ENCODE peak calls at places on chromosomes 16 and 17, in nine cellular contexts. H is fibroblast of mammary gland; T is BE2C; I is CD8-positive, alpha-beta T cell; O is heart right ventricle; N is lung; W is fibroblast of lung; U is GM20000; C is ovary. R is an unnamed sample.

GRCh38 chr17:48930435-48930873 is 14.2 kb downstream of the SNF8 start:
- DNase-seq in H (no peak), T (peak; percentile 39), I (no peak), O (no peak), N (no peak), W (no peak), U (no peak), C (no peak), R (no peak)

GRCh38 chr17:69898606-69899005 is 176.4 kb upstream of the KCNJ16 start:
- DNase-seq in H (peak; percentile 64), T (no peak), I (no peak), O (no peak), N (no peak), W (no peak), U (no peak), C (no peak), R (no peak)

GRCh38 chr16:9151597-9151996 is 60.2 kb downstream of the HAPSTR1 start:
- DNase-seq in H (peak; percentile 21), T (no peak), I (no peak), O (no peak), N (no peak), W (peak; percentile 14), U (no peak), C (no peak), R (no peak)

GRCh38 chr16:79599256-79599836 is 1.2 kb downstream of the MAF start:
- DNase-seq in H (no peak), T (no peak), I (peak; percentile 1), O (peak; percentile 11), N (no peak), W (peak; percentile 38), U (peak; percentile 55), C (peak; percentile 68), R (peak; percentile 36)

GRCh38 chr17:75525806-75526554 is 483 bp downstream of the LLGL2 start:
- DNase-seq in H (no peak), T (no peak), I (no peak), O (no peak), N (peak; percentile 48), W (no peak), U (no peak), C (peak; percentile 57), R (no peak)

GRCh38 chr16:81136331-81137011 is 40.3 kb upstream of the GCSH start:
- DNase-seq in H (no peak), T (no peak), I (no peak), O (no peak), N (no peak), W (no peak), U (no peak), C (peak; percentile 37), R (no peak)

GRCh38 chr17:18251204-18251603 is 7.3 kb downstream of the FLII start:
- DNase-seq in H (no peak), T (no peak), I (no peak), O (no peak), N (no peak), W (no peak), U (no peak), C (peak; percentile 36), R (no peak)

GRCh38 chr17:35898283-35899070 is 18.3 kb upstream of the CCL5 start:
- DNase-seq in H (no peak), T (no peak), I (no peak), O (peak; percentile 9), N (peak; percentile 39), W (no peak), U (no peak), C (no peak), R (no peak)

GRCh38 chr16:11499295-11500089 is 87.2 kb downstream of the LITAF start:
- DNase-seq in H (no peak), T (peak; percentile 33), I (no peak), O (no peak), N (no peak), W (no peak), U (no peak), C (no peak), R (no peak)

GRCh38 chr16:11500720-11501346 is 85.9 kb downstream of the LITAF start:
- DNase-seq in H (no peak), T (no peak), I (no peak), O (no peak), N (no peak), W (no peak), U (no peak), C (no peak), R (no peak)

GRCh38 chr16:11503566-11503965 is 83.2 kb downstream of the LITAF start:
- DNase-seq in H (no peak), T (no peak), I (no peak), O (no peak), N (no peak), W (no peak), U (no peak), C (no peak), R (no peak)

GRCh38 chr16:11502239-11502638 is 84.5 kb downstream of the LITAF start:
- DNase-seq in H (no peak), T (no peak), I (no peak), O (no peak), N (no peak), W (no peak), U (no peak), C (no peak), R (no peak)

DNA sequence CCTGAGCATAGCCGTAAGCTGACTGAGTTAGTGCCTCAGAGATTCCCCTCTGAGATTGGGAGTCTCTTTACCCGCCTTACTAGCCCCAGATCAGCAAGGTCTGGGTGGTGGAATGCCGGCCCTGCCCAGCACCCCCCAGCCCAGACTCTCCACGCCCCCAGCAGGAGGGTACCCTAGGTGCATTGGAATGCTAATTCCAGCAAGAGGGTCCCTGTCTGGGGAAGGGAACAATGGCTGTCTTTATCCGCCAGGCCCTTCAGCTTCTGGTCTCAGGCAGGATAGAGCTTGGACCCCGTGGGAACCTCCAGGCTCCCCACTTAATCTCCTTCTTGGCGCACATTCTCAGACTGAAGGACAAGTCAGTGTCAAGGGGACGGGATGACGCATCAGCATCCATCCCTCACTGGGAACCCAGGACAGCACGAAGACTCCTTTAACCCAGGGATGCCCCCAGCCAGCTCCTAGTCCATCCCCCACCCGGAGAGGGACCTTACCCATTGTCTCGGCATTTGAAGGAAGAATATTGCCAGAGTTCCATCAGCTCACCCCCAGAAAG is 85.1 kb downstream of the LITAF start:
- DNase-seq in H (no peak), T (no peak), I (no peak), O (no peak), N (no peak), W (no peak), U (no peak), C (no peak), R (no peak)
- TF ChIP-seq CTCF in H (no peak), T (no peak), I (no peak), O (no peak), N (no peak), W (no peak), U (no peak), C (no peak), R (no peak)

GRCh38 chr17:77145209-77145608 is 4.4 kb downstream of the SEC14L1 start:
- DNase-seq in H (no peak), T (no peak), I (no peak), O (no peak), N (no peak), W (no peak), U (no peak), C (no peak), R (no peak)

GRCh38 chr17:77146882-77147281 is 6.1 kb downstream of the SEC14L1 start:
- DNase-seq in H (no peak), T (no peak), I (no peak), O (no peak), N (peak; percentile 55), W (no peak), U (no peak), C (no peak), R (no peak)

GRCh38 chr17:77144227-77144626 is 3.5 kb downstream of the SEC14L1 start:
- DNase-seq in H (no peak), T (no peak), I (no peak), O (no peak), N (no peak), W (no peak), U (no peak), C (no peak), R (no peak)

GRCh38 chr17:77147357-77147801 is 6.6 kb downstream of the SEC14L1 start:
- DNase-seq in H (no peak), T (no peak), I (no peak), O (no peak), N (no peak), W (no peak), U (peak; percentile 45), C (no peak), R (peak; percentile 52)

DNA sequence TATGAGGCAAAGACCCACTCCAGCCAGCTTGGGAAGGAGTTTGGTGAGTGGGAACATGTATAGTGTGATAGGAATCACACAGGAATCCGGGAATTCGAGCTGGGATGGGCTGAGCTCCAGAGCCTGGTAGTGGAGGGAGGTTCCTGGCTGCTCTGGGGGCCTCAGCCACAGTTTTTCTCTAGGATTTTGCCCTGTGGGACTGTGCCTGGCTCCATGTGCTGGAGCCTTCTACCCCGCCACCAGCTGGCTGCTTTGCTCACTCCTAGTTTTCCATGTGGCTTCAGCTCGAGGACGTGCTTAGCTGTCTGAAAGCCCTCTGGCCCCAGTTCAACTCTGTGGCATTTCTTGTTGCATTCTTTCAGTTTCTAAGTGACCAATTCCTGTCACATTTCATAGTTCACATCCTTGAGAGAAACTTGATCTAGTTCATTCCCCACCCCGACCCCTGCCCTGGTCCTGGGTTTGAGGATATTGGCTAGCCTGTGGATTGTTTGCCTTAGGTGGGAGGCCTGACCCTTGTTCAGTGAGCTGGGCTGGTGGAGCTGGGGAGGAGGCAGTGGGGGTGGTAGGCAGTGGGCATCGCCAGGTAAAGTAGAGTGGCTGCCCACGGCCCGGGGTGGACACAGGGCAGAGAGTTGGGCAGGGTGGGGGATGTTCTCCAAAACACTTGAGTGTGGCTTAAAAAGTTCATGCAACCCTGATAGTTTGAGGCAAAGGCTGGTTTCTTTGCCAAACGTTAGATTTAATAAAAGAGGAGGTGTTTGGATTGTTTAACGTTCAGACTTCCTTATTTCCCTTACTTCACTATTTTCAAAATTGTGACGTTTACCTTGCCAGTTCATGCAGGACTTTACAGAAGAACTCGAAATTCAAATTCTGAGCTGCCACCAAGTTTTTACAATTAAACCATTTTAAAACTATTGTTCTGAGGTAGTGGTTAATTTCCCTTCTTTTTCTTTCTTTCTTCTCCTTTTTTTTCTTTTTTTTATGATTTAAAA is 5.2 kb downstream of the SEC14L1 start:
- DNase-seq in H (peak; percentile 71), T (peak; percentile 40), I (no peak), O (peak; percentile 75), N (peak; percentile 85), W (peak; percentile 86), U (peak; percentile 52), C (no peak), R (peak; percentile 68)
- TF ChIP-seq CTCF in H (peak; percentile 23), T (no peak), I (no peak), O (peak; percentile 42), N (no peak), W (peak; percentile 17), U (no peak), C (no peak), R (no peak)

DNA sequence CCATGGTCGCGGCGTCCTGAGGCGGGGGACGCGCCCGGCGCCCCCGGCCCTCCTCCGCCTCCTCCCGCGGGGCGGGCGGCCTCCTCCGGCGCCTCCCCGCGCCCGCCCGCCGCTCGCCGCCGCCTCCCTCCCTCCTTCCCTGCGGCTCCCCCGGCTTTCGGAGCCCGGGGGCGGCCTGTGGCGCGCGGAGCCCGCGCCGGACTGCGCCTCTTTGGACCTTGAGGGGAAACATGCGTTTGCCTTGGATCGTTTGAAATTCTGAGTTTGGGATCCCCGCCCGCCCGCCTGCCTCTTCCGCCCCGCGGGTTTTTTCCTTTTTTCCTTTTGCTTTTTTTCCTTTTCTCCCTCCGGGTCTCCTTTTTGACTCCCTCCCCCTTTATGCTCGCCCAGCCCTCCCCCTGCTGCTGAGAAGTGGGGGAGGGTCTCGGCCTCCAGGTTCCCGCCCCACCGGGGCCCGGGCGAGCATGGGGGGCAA is 421 bp downstream of the ZNRF1 start:
- DNase-seq in H (no peak), T (peak; percentile 36), I (peak; percentile 7), O (peak; percentile 23), N (no peak), W (peak; percentile 25), U (peak; percentile 79), C (peak; percentile 72), R (peak; percentile 66)
- TF ChIP-seq CTCF in H (no peak), T (no peak), I (no peak), O (no peak), N (no peak), W (no peak), U (no peak), C (no peak), R (no peak)

GRCh38 chr17:64345691-64346376 is 44.8 kb downstream of the PECAM1 start:
- DNase-seq in H (no peak), T (no peak), I (no peak), O (peak; percentile 70), N (no peak), W (no peak), U (no peak), C (no peak), R (no peak)
- TF ChIP-seq CTCF in H (no peak), T (no peak), I (no peak), O (no peak), N (no peak), W (no peak), U (no peak), C (no peak), R (no peak)

R was measured in GM13976.